ENCODE peak calls at places on chromosomes 11 and 22, in seven cellular contexts. B is AG04450; V is brain microvascular endothelial cell; D is K562; M is effector memory CD4-positive, alpha-beta T cell; Y is adrenal gland; W is left lung. E is an unnamed sample.

GRCh38 chr22:33921576-33922181 is 1.4 kb upstream of the LARGE1 start:
- DNase-seq in W (peak), B (peak), V (peak), M (no peak), Y (peak), D (no peak), E (peak)

GRCh38 chr11:47724041-47724729 is 9.0 kb upstream of the AGBL2 start:
- DNase-seq in V (peak), B (peak), M (no peak), D (no peak), Y (peak), W (no peak), E (peak)

GRCh38 chr22:48936391-48936790 is 891.3 kb downstream of the BRD1 start:
- DNase-seq in B (no peak), V (no peak), Y (no peak), W (no peak), D (no peak), M (no peak), E (no peak)

GRCh38 chr22:19648419-19648929 is 65.8 kb upstream of the SEPTIN5 start:
- DNase-seq in D (peak), B (no peak), Y (no peak), V (no peak), M (no peak), W (no peak), E (no peak)

GRCh38 chr11:85619497-85619896 is 7.6 kb downstream of the DLG2 start:
- DNase-seq in W (peak), M (no peak), Y (no peak), V (no peak), D (no peak), B (no peak), E (no peak)

GRCh38 chr11:22192289-22192641 is 620 bp upstream of the ANO5 start:
- DNase-seq in Y (no peak), M (no peak), D (peak), W (peak), B (no peak), V (no peak), E (peak)

GRCh38 chr11:117478926-117479325 is 151.3 kb downstream of the CEP164 start:
- DNase-seq in W (no peak), D (no peak), Y (no peak), M (no peak), V (no peak), B (no peak), E (no peak)

GRCh38 chr11:83957038-83957900 is 671.1 kb upstream of the CCDC90B start:
- DNase-seq in Y (no peak), D (no peak), B (no peak), M (no peak), W (no peak), V (no peak), E (no peak)

GRCh38 chr11:34346551-34346950 is 11.3 kb downstream of the ABTB2 start:
- DNase-seq in Y (no peak), W (no peak), D (no peak), B (no peak), M (no peak), V (peak), E (no peak)

GRCh38 chr11:74731301-74732094 is at the start of gene CHRDL2:
- DNase-seq in B (no peak), V (no peak), M (no peak), D (no peak), W (peak), Y (no peak), E (no peak)

GRCh38 chr22:30301995-30302809 is 12.9 kb upstream of the CASTOR1 start:
- DNase-seq in W (peak), M (no peak), B (no peak), Y (no peak), V (no peak), D (no peak), E (no peak)

GRCh38 chr22:39362271-39362670 is 12.5 kb downstream of the SYNGR1 start:
- DNase-seq in D (peak), M (no peak), V (no peak), B (no peak), W (no peak), Y (no peak), E (no peak)

GRCh38 chr22:32202539-32203180 is 2.2 kb downstream of the RFPL2 start:
- DNase-seq in Y (no peak), D (peak), B (no peak), M (no peak), W (peak), V (peak), E (peak)

GRCh38 chr11:113477321-113477720 is 2.1 kb upstream of the DRD2 start:
- DNase-seq in B (no peak), Y (no peak), W (no peak), M (no peak), D (no peak), V (no peak), E (no peak)

GRCh38 chr22:19667872-19668740 is 46.2 kb upstream of the SEPTIN5 start:
- DNase-seq in D (peak), Y (no peak), B (no peak), V (no peak), M (no peak), W (no peak), E (no peak)

GRCh38 chr11:911890-912219 is 1.2 kb upstream of the CHID1 start:
- DNase-seq in V (no peak), B (no peak), Y (no peak), W (no peak), M (no peak), D (no peak), E (no peak)

GRCh38 chr11:22624742-22625447 is 728 bp downstream of the FANCF start:
- DNase-seq in D (peak), W (peak), Y (peak), V (peak), M (peak), B (no peak), E (peak)

GRCh38 chr11:6757373-6757967 is 14.3 kb downstream of the OR2AG2 start:
- DNase-seq in D (peak), M (peak), V (peak), B (peak), Y (peak), W (peak), E (no peak)

GRCh38 chr11:106644824-106645223 is 373.5 kb downstream of the GUCY1A2 start:
- DNase-seq in Y (no peak), B (no peak), V (peak), D (no peak), W (no peak), M (no peak), E (no peak)

GRCh38 chr22:38953577-38954413 is 3.6 kb upstream of the APOBEC3A start:
- DNase-seq in W (peak), B (no peak), V (no peak), D (peak), Y (no peak), M (peak), E (no peak)

GRCh38 chr11:19723572-19724342 is 11.1 kb downstream of the NAV2 start:
- DNase-seq in Y (no peak), V (peak), D (no peak), M (peak), B (no peak), W (no peak), E (peak)

GRCh38 chr11:60825790-60826189 is 16.1 kb upstream of the CCDC86 start:
- DNase-seq in Y (no peak), B (no peak), D (no peak), M (no peak), V (no peak), W (no peak), E (no peak)

GRCh38 chr22:24091551-24092420 is 80.7 kb downstream of the CABIN1 start:
- DNase-seq in Y (no peak), W (no peak), V (no peak), M (no peak), B (no peak), D (peak), E (no peak)

GRCh38 chr22:48423481-48423901 is 1404.2 kb downstream of the BRD1 start:
- DNase-seq in M (no peak), W (no peak), Y (no peak), D (no peak), V (peak), B (no peak), E (no peak)

DNA sequence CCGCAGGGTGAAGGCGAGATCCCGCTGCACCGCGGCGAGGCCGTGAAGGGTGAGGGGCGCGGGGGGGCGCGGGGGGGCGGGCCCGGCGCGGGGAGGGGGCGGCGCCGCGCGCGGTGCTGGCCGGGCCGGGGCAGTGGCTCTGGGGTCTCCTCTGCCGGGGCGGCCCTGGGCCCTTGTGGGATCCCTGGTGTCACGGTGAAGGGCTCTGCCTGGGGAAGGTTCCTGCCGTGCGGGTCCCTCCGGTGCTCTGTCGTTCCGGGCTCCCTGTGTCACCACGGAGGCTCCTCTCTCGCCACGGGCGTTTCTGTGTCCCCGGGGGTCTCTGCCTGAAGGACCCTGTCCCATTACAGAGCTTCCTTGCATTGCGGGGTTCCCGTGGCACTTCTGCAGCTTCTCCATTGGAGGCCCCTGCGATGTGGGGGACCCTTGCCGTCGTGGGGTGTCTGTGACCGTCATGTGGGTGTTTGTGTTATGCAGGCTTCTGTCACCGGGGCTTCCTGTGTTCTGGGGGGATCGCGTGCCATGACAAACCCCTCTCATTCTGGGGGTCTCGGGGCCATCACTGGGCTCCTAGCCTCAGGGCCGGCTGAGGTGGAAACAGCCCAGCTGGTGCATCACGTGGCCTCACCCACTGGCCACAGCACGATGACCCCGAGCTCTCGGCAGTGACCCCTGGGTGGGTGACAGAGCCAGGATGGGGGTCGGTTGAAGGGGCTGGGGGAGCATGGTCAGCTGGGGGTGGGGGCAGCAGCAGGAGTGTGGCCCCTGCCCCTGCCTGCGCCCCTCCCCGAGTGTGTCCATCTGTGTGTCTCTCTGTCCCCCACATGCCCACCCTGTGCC is 25.3 kb downstream of the SHANK3 start:
- DNase-seq in V (no peak), W (peak), D (no peak), Y (no peak), M (no peak), B (no peak), E (peak)
- H3K4me3 ChIP-seq in V (peak), W (no peak), D (no peak), Y (peak), M (no peak), B (peak), E (peak)

DNA sequence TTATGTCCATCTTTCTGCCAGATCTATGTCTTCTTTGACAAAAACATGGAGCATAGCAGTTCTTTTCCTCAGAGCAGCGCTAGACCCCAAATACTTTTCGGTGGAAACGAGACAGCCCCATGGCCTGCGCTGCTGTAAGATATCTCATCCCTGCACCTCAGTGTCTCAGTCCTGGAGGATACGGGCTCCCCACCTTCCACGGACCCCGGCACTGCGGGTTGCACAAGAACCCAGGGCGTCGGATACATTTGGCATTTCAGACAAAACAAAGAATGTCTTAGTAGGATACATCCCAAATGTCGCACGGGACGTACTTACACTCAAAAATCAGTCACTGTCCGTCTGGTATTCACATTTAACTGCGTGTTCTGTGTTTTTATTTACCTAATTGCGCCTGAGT is 9.9 kb upstream of the GAL start:
- DNase-seq in V (no peak), D (no peak), W (no peak), B (no peak), Y (no peak), M (no peak), E (no peak)
- H3K27ac ChIP-seq in V (no peak), D (no peak), W (no peak), B (no peak), Y (no peak), M (no peak), E (no peak)

DNA sequence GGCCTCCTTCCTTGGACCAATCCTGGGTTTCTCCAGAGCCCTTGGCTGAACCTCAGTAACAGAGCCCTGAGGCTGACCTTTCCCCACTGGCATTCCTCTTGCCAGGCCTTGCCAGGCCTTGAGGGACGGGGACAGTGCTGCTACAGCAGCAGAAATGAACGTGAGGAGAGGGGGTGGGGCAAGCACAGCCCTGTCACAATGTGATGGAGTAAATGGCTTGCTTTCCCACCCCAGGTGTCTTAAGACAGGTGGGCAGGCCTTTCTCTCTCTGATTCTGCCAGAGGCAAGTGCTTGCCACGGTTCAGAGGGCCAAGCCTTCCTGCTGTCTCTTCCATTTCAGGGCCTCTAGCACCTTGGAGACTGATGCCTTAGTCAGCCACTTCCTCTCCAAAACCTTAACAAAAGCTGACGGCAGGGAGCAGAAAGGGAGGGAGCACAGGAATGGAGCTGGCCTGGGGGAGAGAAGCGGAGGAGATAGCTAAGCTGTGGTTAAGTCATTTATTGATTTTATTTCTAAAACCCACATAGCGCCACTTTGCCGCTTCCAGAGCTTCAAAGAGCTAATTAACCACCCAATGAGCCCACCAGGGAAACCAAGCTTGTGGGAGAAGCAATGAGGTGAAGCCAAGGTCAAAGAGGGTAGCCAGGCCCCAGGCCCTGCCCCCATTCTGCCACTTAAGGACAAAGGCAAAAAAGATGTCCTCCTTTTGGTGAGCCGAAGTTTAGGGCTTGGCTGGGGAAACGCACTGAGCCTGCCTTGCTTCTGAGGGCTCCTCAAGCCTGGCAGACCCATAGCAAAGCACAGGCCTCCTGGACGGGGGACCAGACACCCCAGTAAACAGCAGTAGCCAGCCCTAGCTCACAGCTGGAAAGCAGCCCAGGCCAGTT is 3.4 kb upstream of the PYGM start:
- DNase-seq in B (no peak), V (peak), W (peak), M (no peak), Y (no peak), D (no peak), E (peak)
- H3K4me3 ChIP-seq in B (no peak), V (no peak), W (no peak), M (no peak), Y (no peak), D (no peak), E (no peak)

GRCh38 chr22:46026907-46027218 is 49.9 kb upstream of the WNT7B start:
- DNase-seq in M (no peak), V (no peak), Y (no peak), W (peak), B (no peak), D (no peak), E (no peak)
- H3K27ac ChIP-seq in M (no peak), V (no peak), Y (peak), W (peak), B (no peak), D (no peak), E (peak)

GRCh38 chr11:43546561-43547410 is 133.8 kb upstream of the HSD17B12 start:
- DNase-seq in V (no peak), M (no peak), B (no peak), W (no peak), Y (peak), D (no peak), E (peak)
- H3K4me3 ChIP-seq in V (no peak), M (no peak), B (no peak), W (no peak), Y (peak), D (no peak), E (peak)

DNA sequence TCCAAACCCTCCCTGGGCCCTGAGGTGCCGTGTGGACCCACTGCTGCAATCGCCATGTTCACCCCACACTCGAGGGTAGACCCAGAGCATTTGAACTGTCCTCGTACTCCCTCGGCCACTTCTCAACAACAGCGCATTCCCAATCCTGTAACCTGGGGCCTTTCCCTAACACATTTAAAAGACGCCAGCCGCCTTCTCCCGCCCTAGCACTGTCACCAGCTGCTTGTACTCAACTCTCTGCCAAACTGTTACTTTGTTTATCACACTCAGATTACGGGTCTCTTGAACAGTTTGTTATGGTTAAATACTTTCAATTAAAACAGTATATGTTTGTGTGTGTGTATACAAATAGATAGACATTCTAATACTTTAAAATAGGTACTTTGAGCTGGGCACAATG is 20.7 kb downstream of the CDKN1C start:
- DNase-seq in D (no peak), M (no peak), Y (no peak), B (no peak), W (no peak), V (no peak), E (no peak)
- H3K27ac ChIP-seq in D (no peak), M (no peak), Y (no peak), B (no peak), W (no peak), V (no peak), E (no peak)

DNA sequence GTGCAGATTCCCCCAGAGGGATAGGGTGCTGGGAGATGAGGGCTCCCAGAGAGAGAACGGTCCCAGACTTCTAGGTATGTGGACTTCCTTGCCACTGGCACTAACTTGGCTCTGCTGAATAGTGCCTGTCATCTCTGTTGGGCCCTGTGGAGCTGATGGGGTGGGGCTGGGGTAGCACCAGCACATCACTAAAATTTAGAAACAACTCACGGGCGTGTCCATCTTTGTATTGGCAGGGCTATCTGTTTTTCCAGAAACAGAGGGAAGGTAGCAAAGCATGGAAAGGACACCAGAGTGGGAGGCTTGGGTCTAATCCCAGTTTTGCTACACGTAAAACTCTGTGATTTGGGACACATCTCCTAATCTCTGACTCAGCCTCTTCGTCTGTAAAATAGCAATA is 25.8 kb downstream of the SWAP70 start:
- DNase-seq in B (no peak), Y (no peak), W (no peak), D (no peak), M (no peak), V (no peak), E (no peak)
- H3K4me3 ChIP-seq in B (no peak), Y (no peak), W (no peak), D (no peak), M (no peak), V (no peak), E (no peak)

GRCh38 chr11:128709402-128709801 is 15.5 kb downstream of the FLI1 start:
- DNase-seq in D (no peak), B (peak), W (no peak), V (peak), Y (no peak), M (no peak), E (no peak)
- H3K27ac ChIP-seq in D (no peak), B (peak), W (peak), V (peak), Y (no peak), M (no peak), E (no peak)

E was measured in pancreas.